ENCODE peak calls at places on chromosome 22, in nine cellular contexts. N is HTR-8/SVneo, C is DMS53, G is GM20000, B is kidney tubule cell, I is non-pigmented ciliary epithelial cell, M is GM23248, D is T follicular helper cell, J is Caco-2. R is an unnamed sample.

GRCh38 chr22:41341990-41342389 is 39.8 kb upstream of the TEF start:
- DNase-seq in C (no peak), N (no peak), D (no peak), I (no peak), M (no peak), B (peak; percentile 38), J (no peak), G (peak; percentile 76), R (no peak)

GRCh38 chr22:25082096-25082495 is 117.6 kb upstream of the CRYBB3 start:
- DNase-seq in G (no peak), B (no peak), C (no peak), D (no peak), M (no peak), I (no peak), J (no peak), N (no peak), R (no peak)

GRCh38 chr22:25154686-25154999 is 45.0 kb upstream of the CRYBB3 start:
- DNase-seq in N (no peak), G (no peak), M (no peak), C (no peak), I (no peak), B (no peak), D (no peak), J (no peak), R (no peak)

GRCh38 chr22:35569916-35570315 is 29.3 kb downstream of the RASD2 start:
- DNase-seq in N (no peak), B (no peak), J (no peak), I (no peak), C (no peak), M (no peak), G (no peak), D (no peak), R (no peak)

GRCh38 chr22:45883811-45884170 is 93.2 kb downstream of the WNT7B start:
- DNase-seq in G (no peak), B (no peak), C (no peak), M (no peak), I (no peak), N (no peak), D (no peak), J (no peak), R (no peak)

GRCh38 chr22:24097961-24098391 is 83.3 kb upstream of the SUSD2 start:
- DNase-seq in G (no peak), B (no peak), D (no peak), J (no peak), M (no peak), N (no peak), C (no peak), I (no peak), R (no peak)

GRCh38 chr22:20970939-20971657 is 4.0 kb downstream of the AIFM3 start:
- DNase-seq in N (no peak), I (no peak), M (no peak), C (no peak), B (no peak), G (no peak), D (no peak), J (no peak), R (no peak)

GRCh38 chr22:35601743-35602633 is 15.1 kb downstream of the MB start:
- DNase-seq in G (no peak), M (peak; percentile 89), I (peak; percentile 42), B (peak; percentile 97), C (no peak), D (no peak), J (no peak), N (peak; percentile 43), R (no peak)

R was measured in effector memory CD4-positive, alpha-beta T cell.